ENCODE peak calls at places on chromosomes 2 and 18, in six cellular contexts. C is GM13977, W is brain microvascular endothelial cell, U is upper lobe of right lung, Y is activated B cell treated with CpG ODN at 0.5 μM for 24 hours, V is colonic mucosa. S is an unnamed sample.

GRCh38 chr2:42410732-42411514 is 49.9 kb upstream of the COX7A2L start:
- DNase-seq in W (no peak), U (no peak), V (no peak), C (no peak), Y (no peak), S (no peak)

GRCh38 chr2:144280009-144280408 is 239.9 kb downstream of the ZEB2 start:
- DNase-seq in U (no peak), W (no peak), Y (no peak), C (no peak), V (no peak), S (no peak)

GRCh38 chr2:110104025-110104771 is 11.4 kb downstream of the MALL start:
- DNase-seq in C (no peak), V (no peak), Y (no peak), W (no peak), U (peak; percentile 60), S (no peak)

GRCh38 chr18:39946623-39947061 is 2008.4 kb upstream of the PIK3C3 start:
- DNase-seq in C (no peak), U (no peak), W (peak; percentile 63), V (no peak), Y (no peak), S (no peak)

GRCh38 chr18:74252032-74252380 is 39.8 kb downstream of the CYB5A start:
- DNase-seq in V (no peak), W (peak; percentile 29), Y (no peak), U (no peak), C (no peak), S (no peak)

GRCh38 chr2:100561191-100561590 is 1.6 kb upstream of the PDCL3 start:
- DNase-seq in Y (no peak), U (no peak), C (no peak), V (no peak), W (no peak), S (no peak)

GRCh38 chr2:28782423-28782822 is 28.2 kb upstream of the SPDYA start:
- DNase-seq in W (no peak), Y (no peak), V (no peak), U (no peak), C (no peak), S (no peak)

GRCh38 chr2:177908182-177908581 is 164.4 kb downstream of the PDE11A start:
- DNase-seq in V (no peak), Y (no peak), U (no peak), C (no peak), W (no peak), S (no peak)

GRCh38 chr18:32177530-32177929 is 12.3 kb upstream of the MEP1B start:
- DNase-seq in Y (no peak), C (no peak), W (no peak), V (no peak), U (no peak), S (no peak)

GRCh38 chr2:159098815-159099455 is 130.5 kb downstream of the TANC1 start:
- DNase-seq in V (no peak), Y (no peak), W (peak; percentile 36), U (no peak), C (no peak), S (no peak)

GRCh38 chr2:188665196-188665595 is 309.0 kb upstream of the COL3A1 start:
- DNase-seq in C (no peak), V (no peak), W (peak; percentile 37), Y (no peak), U (no peak), S (no peak)

GRCh38 chr2:174524525-174524924 is 37.7 kb upstream of the GPR155 start:
- DNase-seq in C (no peak), U (no peak), W (no peak), V (no peak), Y (no peak), S (no peak)

GRCh38 chr2:171482877-171483276 is 39.4 kb upstream of the CYBRD1 start:
- DNase-seq in V (no peak), Y (no peak), W (peak; percentile 10), U (no peak), C (no peak), S (no peak)

GRCh38 chr2:236919209-236919608 is 166.5 kb upstream of the COPS8 start:
- DNase-seq in Y (no peak), C (no peak), U (no peak), V (no peak), W (peak; percentile 56), S (no peak)

GRCh38 chr2:241741016-241741415 is 6.6 kb downstream of the D2HGDH start:
- DNase-seq in V (no peak), Y (no peak), W (no peak), U (no peak), C (no peak), S (no peak)

GRCh38 chr2:57760448-57760847 is 286.2 kb upstream of the VRK2 start:
- DNase-seq in U (no peak), V (no peak), W (no peak), C (peak; percentile 34), Y (no peak), S (no peak)

GRCh38 chr2:237143676-237144440 is 58.2 kb downstream of the COPS8 start:
- DNase-seq in W (no peak), U (no peak), C (no peak), V (no peak), Y (no peak), S (no peak)

GRCh38 chr18:73235491-73235890 is 367.7 kb upstream of the NETO1 start:
- DNase-seq in C (peak; percentile 12), V (no peak), Y (no peak), U (no peak), W (peak; percentile 84), S (no peak)

GRCh38 chr18:36572135-36572856 is 256.5 kb downstream of the TPGS2 start:
- DNase-seq in V (peak; percentile 63), C (peak; percentile 33), Y (no peak), U (no peak), W (peak; percentile 60), S (no peak)

GRCh38 chr2:176325732-176326131 is 56.5 kb downstream of the MTX2 start:
- DNase-seq in C (no peak), Y (no peak), W (no peak), U (no peak), V (peak; percentile 31), S (no peak)

GRCh38 chr2:205115516-205115915 is 566.8 kb upstream of the NRP2 start:
- DNase-seq in V (no peak), W (no peak), Y (no peak), U (no peak), C (no peak), S (no peak)

GRCh38 chr2:933734-934295 is 16.8 kb upstream of the SNTG2 start:
- DNase-seq in V (no peak), W (no peak), C (no peak), U (no peak), Y (no peak), S (no peak)

GRCh38 chr2:28662468-28663095 is 89.0 kb upstream of the PPP1CB start:
- DNase-seq in V (peak; percentile 74), Y (no peak), C (no peak), W (peak; percentile 84), U (no peak), S (no peak)

GRCh38 chr2:196798980-196799379 is 503 bp downstream of the GTF3C3 start:
- DNase-seq in C (peak; percentile 12), W (no peak), Y (no peak), U (no peak), V (no peak), S (no peak)

GRCh38 chr2:196991061-196991460 is 64.6 kb upstream of the PGAP1 start:
- DNase-seq in C (no peak), W (no peak), Y (no peak), U (no peak), V (no peak), S (no peak)

GRCh38 chr18:48997985-48998831 is 47.4 kb upstream of the SMAD7 start:
- DNase-seq in U (peak; percentile 83), W (peak; percentile 99), Y (no peak), C (no peak), V (no peak), S (no peak)

GRCh38 chr18:54261894-54262293 is 7.4 kb upstream of the POLI start:
- DNase-seq in C (peak; percentile 65), W (no peak), Y (no peak), U (peak; percentile 83), V (no peak), S (peak; percentile 78)

GRCh38 chr2:201882353-201883095 is 76.2 kb downstream of the CDK15 start:
- DNase-seq in C (no peak), W (peak; percentile 56), V (no peak), U (no peak), Y (no peak), S (no peak)

GRCh38 chr2:26968001-26968400 is 2.4 kb upstream of the MAPRE3 start:
- DNase-seq in C (no peak), V (peak; percentile 39), U (no peak), Y (no peak), W (peak; percentile 28), S (no peak)

GRCh38 chr2:213065583-213066444 is 85.6 kb downstream of the IKZF2 start:
- DNase-seq in V (peak; percentile 39), W (peak; percentile 20), U (no peak), Y (no peak), C (no peak), S (no peak)

GRCh38 chr2:60958361-60958760 is 59.2 kb upstream of the PEX13 start:
- DNase-seq in W (peak; percentile 33), U (no peak), C (no peak), Y (no peak), V (no peak), S (no peak)

GRCh38 chr2:152635635-152636298 is 81.5 kb downstream of the PRPF40A start:
- DNase-seq in U (no peak), V (peak; percentile 73), W (peak; percentile 43), C (peak; percentile 45), Y (peak; percentile 36), S (peak; percentile 42)

GRCh38 chr2:186575302-186575701 is 14.6 kb upstream of the ITGAV start:
- DNase-seq in Y (no peak), V (peak; percentile 24), W (peak; percentile 98), C (no peak), U (no peak), S (no peak)

GRCh38 chr2:177239934-177240600 is 24.5 kb downstream of the NFE2L2 start:
- DNase-seq in V (peak; percentile 76), W (no peak), Y (no peak), U (no peak), C (peak; percentile 35), S (no peak)

GRCh38 chr2:158686166-158686792 is 108.8 kb upstream of the DAPL1 start:
- DNase-seq in V (no peak), W (no peak), C (no peak), Y (no peak), U (no peak), S (no peak)

GRCh38 chr18:75456277-75456676 is 28.8 kb upstream of the SMIM21 start:
- DNase-seq in C (no peak), W (no peak), Y (no peak), V (no peak), U (no peak), S (no peak)
- TF ChIP-seq CTCF in C (no peak), W (peak; percentile 2), Y (no peak), V (no peak), U (no peak), S (no peak)

GRCh38 chr2:45930396-45930792 is 278.9 kb downstream of the PRKCE start:
- DNase-seq in U (no peak), W (no peak), V (no peak), Y (no peak), C (no peak), S (no peak)
- TF ChIP-seq CTCF in U (no peak), W (peak; percentile 9), V (no peak), Y (no peak), C (no peak), S (no peak)

GRCh38 chr2:121993682-121994081 is 238.2 kb downstream of the TSN start:
- DNase-seq in Y (no peak), W (no peak), U (no peak), C (no peak), V (no peak), S (no peak)
- TF ChIP-seq CTCF in Y (no peak), W (no peak), U (no peak), C (peak; percentile 7), V (no peak), S (no peak)

GRCh38 chr2:220192994-220193753 is 565.7 kb downstream of the SLC4A3 start:
- DNase-seq in V (no peak), C (no peak), W (peak; percentile 5), Y (no peak), U (no peak), S (no peak)
- TF ChIP-seq CTCF in V (no peak), C (no peak), W (no peak), Y (no peak), U (no peak), S (no peak)